ENCODE peak calls at places on chromosomes 16 and 17, in four cellular contexts. Q is dorsolateral prefrontal cortex, V is spleen, T is upper lobe of right lung. A is an unnamed sample. For H3K27me3, the result is how much of the 10 kb centered on the place peaks cover.

GRCh38 chr17:43529977-43530302 is 16.2 kb downstream of the ETV4 start:
- DNase-seq in Q (peak), V (no peak), T (no peak), A (no peak)

GRCh38 chr17:28896884-28897768 is at the start of gene FLOT2:
- DNase-seq in Q (no peak), V (peak), T (peak), A (peak)

GRCh38 chr16:50396770-50397525 is 28.2 kb upstream of the BRD7 start:
- DNase-seq in Q (no peak), V (no peak), T (no peak), A (peak)

GRCh38 chr16:88531931-88532433 is 38.2 kb upstream of the ZC3H18 start:
- DNase-seq in Q (no peak), V (peak), T (no peak), A (no peak)

GRCh38 chr16:69069504-69069903 is 35.9 kb upstream of the HAS3 start:
- DNase-seq in Q (no peak), V (no peak), T (no peak), A (no peak)

GRCh38 chr17:7352910-7353635 is 1.1 kb downstream of the KCTD11 start:
- DNase-seq in Q (no peak), V (no peak), T (peak), A (no peak)

GRCh38 chr17:10328971-10329923 is 43.6 kb downstream of the MYH13 start:
- DNase-seq in Q (no peak), V (no peak), T (no peak), A (no peak)

GRCh38 chr17:51119415-51120356 is 982 bp downstream of the SPAG9 start:
- DNase-seq in Q (peak), V (peak), T (peak), A (peak)

GRCh38 chr17:71361691-71362450 is 758.9 kb upstream of the SOX9 start:
- DNase-seq in Q (no peak), V (no peak), T (no peak), A (no peak)

GRCh38 chr16:88512728-88513674 is 57.2 kb upstream of the ZC3H18 start:
- DNase-seq in Q (no peak), V (no peak), T (no peak), A (no peak)

GRCh38 chr17:80108321-80108971 is 7.1 kb downstream of the GAA start:
- DNase-seq in Q (peak), V (peak), T (peak), A (no peak)

GRCh38 chr16:73092236-73092781 is 44.4 kb upstream of the ZFHX3 start:
- DNase-seq in Q (no peak), V (no peak), T (no peak), A (no peak)

GRCh38 chr17:38745545-38745944 is 2.6 kb downstream of the PCGF2 start:
- DNase-seq in Q (no peak), V (no peak), T (no peak), A (no peak)

GRCh38 chr16:66150691-66151090 is 215.8 kb upstream of the CDH5 start:
- DNase-seq in Q (no peak), V (no peak), T (no peak), A (no peak)

GRCh38 chr17:77482375-77483127 is 341.8 kb downstream of the SEC14L1 start:
- DNase-seq in Q (no peak), V (no peak), T (no peak), A (no peak)

GRCh38 chr17:42979511-42980273 is at the start of gene PTGES3L:
- DNase-seq in Q (no peak), V (peak), T (no peak), A (no peak)

GRCh38 chr17:45729284-45729907 is 54.7 kb upstream of the CRHR1 start:
- DNase-seq in Q (no peak), V (peak), T (no peak), A (no peak)

DNA sequence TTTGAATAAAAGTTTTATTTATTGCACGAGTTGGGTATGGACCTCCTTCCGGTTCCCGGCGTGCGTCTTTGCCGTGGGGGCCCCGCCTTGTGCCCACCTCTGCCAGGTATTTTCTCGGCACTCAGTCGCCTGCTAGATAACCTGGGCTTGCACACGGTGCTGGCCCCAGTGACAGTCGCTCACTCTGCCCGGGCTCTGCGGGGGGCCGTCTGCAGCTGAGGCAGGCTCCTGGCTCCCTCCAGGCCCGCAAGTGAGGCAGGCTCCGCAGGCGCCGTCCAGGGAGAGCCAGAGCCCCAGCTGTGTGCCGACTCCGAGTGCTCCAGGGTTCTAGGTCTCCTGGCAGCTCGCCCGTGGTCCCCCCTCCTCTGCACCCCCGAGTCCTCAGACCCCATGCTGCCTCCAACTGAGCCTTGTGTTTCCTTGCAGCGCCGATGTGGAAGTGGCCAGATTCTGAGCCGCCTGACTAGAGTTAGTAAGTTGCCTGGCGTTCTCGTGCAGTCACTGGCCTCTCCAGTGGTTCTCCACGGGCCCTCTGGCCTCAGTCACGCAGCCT is 54.7 kb upstream of the PVALEF start:
- DNase-seq in Q (no peak), V (no peak), T (no peak), A (no peak)
- H3K27me3 ChIP-seq in Q (under half), V (under half), T (under half), A (under half)

GRCh38 chr17:82175166-82175565 is 37.5 kb downstream of the CCDC57 start:
- DNase-seq in Q (no peak), V (no peak), T (no peak), A (no peak)
- H3K4me3 ChIP-seq in Q (no peak), V (no peak), T (no peak), A (no peak)

DNA sequence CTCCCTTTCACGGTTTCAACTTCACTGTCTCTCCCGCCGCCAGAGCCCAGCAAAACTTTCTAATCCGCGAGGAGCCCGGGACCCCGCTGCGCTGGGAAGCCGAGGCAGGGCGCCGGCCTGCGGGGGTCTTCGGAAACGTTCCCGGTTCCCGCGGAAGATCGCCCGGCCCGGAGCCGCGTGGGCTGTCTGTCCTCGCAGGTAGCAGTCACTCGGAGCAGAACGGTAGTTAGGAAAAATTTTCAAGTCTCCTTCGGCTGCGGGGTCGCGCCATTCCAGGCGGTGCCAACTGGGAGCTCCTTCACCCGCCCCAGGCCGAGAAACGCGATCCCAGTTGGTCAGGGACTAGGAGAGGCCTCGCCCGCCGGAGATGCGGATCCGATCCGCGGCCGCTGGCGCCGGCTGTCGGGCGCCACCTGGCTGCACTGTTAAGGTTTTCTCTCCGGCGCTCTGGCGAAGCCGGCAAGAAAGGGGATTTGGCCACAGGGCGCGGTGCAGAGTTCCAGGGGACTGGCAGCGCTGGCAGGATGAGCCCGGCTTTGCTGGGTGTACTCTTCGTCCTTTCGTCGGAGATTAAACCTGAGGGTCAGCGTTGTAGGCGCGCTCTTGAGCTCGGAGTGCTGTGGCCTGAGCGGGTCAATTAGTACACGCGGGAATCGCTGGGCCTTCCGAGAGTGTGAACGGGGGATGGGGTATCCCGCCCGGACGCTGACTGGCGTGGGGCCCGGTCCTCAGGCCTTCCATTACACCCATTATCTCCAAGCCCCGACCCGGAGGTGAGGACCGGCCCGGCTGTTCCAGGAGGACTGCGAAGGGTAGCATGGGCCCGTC is 135.4 kb downstream of the KCNJ12 start:
- DNase-seq in Q (peak), V (peak), T (peak), A (peak)
- H3K27me3 ChIP-seq in Q (under half), V (under half), T (under half), A (under half)

GRCh38 chr17:76478097-76478496 is 10.7 kb downstream of the AANAT start:
- DNase-seq in Q (no peak), V (no peak), T (no peak), A (no peak)
- H3K4me3 ChIP-seq in Q (no peak), V (no peak), T (no peak), A (no peak)

GRCh38 chr16:84041881-84042280 is 714 bp downstream of the SLC38A8 start:
- DNase-seq in Q (no peak), V (peak), T (no peak), A (no peak)
- H3K27me3 ChIP-seq in Q (under half), V (under half), T (under half), A (under half)

GRCh38 chr16:81737885-81738536 is 41.1 kb upstream of the PLCG2 start:
- DNase-seq in Q (peak), V (peak), T (peak), A (peak)
- H3K4me3 ChIP-seq in Q (peak), V (peak), T (peak), A (no peak)

GRCh38 chr16:23754594-23755483 is at the start of gene CHP2:
- DNase-seq in Q (no peak), V (no peak), T (peak), A (peak)
- H3K27me3 ChIP-seq in Q (under half), V (under half), T (under half), A (under half)

DNA sequence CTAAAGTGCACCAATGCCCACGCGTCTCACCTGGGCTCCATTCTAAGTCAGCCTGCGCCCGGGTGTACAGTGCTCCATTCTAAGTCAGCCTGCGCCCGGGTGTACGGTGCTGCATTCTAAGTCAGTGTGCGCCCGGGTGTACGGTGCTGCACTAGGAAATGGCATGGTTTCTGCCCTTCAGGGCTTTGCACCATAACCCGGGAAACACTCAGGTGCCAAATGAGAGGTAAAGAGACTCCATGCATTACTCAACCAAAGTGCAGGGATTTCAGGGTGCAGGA is 29.2 kb upstream of the FASN start:
- DNase-seq in Q (no peak), V (no peak), T (no peak), A (no peak)
- H3K4me3 ChIP-seq in Q (no peak), V (no peak), T (no peak), A (no peak)

GRCh38 chr17:858941-859452 is 76.8 kb downstream of the MRM3 start:
- DNase-seq in Q (no peak), V (no peak), T (no peak), A (no peak)
- H3K27me3 ChIP-seq in Q (under half), V (under half), T (under half), A (under half)

A was measured in right atrium auricular region.